ENCODE peak calls at places on chromosome 1, in eight cellular contexts. A, H, V, Z, J, I, Q and G are unnamed samples.

GRCh38 chr1:113657556-113658063 is 101.7 kb downstream of the PHTF1 start:
- DNase-seq in A (no peak), H (no peak), V (no peak), Z (no peak), J (no peak), I (no peak), Q (no peak), G (no peak)

GRCh38 chr1:230778916-230779590 is 31.9 kb downstream of the CAPN9 start:
- DNase-seq in A (no peak), H (no peak), V (peak), Z (no peak), J (no peak), I (no peak), Q (no peak), G (no peak)

GRCh38 chr1:154556422-154556821 is 2.0 kb downstream of the UBE2Q1 start:
- DNase-seq in A (no peak), H (peak), V (peak), Z (no peak), J (no peak), I (no peak), Q (no peak), G (no peak)

GRCh38 chr1:35564037-35564883 is 6.7 kb downstream of the NCDN start:
- DNase-seq in A (peak), H (peak), V (peak), Z (peak), J (peak), I (peak), Q (peak), G (peak)

GRCh38 chr1:111909010-111909409 is 80.5 kb downstream of the KCND3 start:
- DNase-seq in A (no peak), H (no peak), V (no peak), Z (peak), J (no peak), I (no peak), Q (no peak), G (no peak)

GRCh38 chr1:85578321-85579295 is 2.0 kb upstream of the CCN1 start:
- DNase-seq in A (no peak), H (no peak), V (peak), Z (no peak), J (no peak), I (peak), Q (no peak), G (no peak)

GRCh38 chr1:95072117-95072516 is 634 bp downstream of the ALG14 start:
- DNase-seq in A (no peak), H (no peak), V (no peak), Z (no peak), J (no peak), I (no peak), Q (no peak), G (no peak)

GRCh38 chr1:163442940-163443339 is 121.2 kb downstream of the NUF2 start:
- DNase-seq in A (no peak), H (no peak), V (no peak), Z (no peak), J (no peak), I (no peak), Q (no peak), G (no peak)